ENCODE peak calls at places on chromosomes 2 and 18, in five cellular contexts. L is central memory CD4-positive, alpha-beta T cell; Q is HEK293T; T is GM23248; J is MG63. Z is an unnamed sample.

GRCh38 chr2:101108357-101108756 is 42.8 kb downstream of the TBC1D8 start:
- DNase-seq in L (no peak), Q (no peak), T (no peak), J (no peak), Z (no peak)

GRCh38 chr2:26460613-26461031 is 17.3 kb downstream of the OTOF start:
- DNase-seq in L (no peak), Q (no peak), T (no peak), J (no peak), Z (no peak)

GRCh38 chr2:75870133-75870532 is 159.4 kb upstream of the GCFC2 start:
- DNase-seq in L (no peak), Q (no peak), T (no peak), J (no peak), Z (no peak)

GRCh38 chr2:158894078-158894477 is 74.4 kb upstream of the TANC1 start:
- DNase-seq in L (no peak), Q (no peak), T (peak), J (no peak), Z (no peak)

GRCh38 chr2:2332381-2332780 is 1.3 kb upstream of the MYT1L start:
- DNase-seq in L (no peak), Q (no peak), T (no peak), J (no peak), Z (no peak)

GRCh38 chr2:9201185-9201891 is 5.3 kb upstream of the ASAP2 start:
- DNase-seq in L (no peak), Q (no peak), T (peak), J (no peak), Z (no peak)

GRCh38 chr2:88735853-88736252 is 44.4 kb downstream of the RPIA start:
- DNase-seq in L (no peak), Q (no peak), T (peak), J (no peak), Z (no peak)

GRCh38 chr2:203164311-203164935 is 74.4 kb upstream of the CYP20A1 start:
- DNase-seq in L (no peak), Q (no peak), T (peak), J (no peak), Z (no peak)

GRCh38 chr2:225637199-225637598 is 237.7 kb downstream of the NYAP2 start:
- DNase-seq in L (no peak), Q (no peak), T (peak), J (peak), Z (no peak)

GRCh38 chr2:195404650-195405049 is 252.4 kb upstream of the SLC39A10 start:
- DNase-seq in L (no peak), Q (no peak), T (no peak), J (no peak), Z (no peak)

GRCh38 chr18:12659904-12660605 is 2.1 kb upstream of the SPIRE1 start:
- DNase-seq in L (peak), Q (peak), T (peak), J (no peak), Z (no peak)

GRCh38 chr18:30132959-30133358 is 909.6 kb downstream of the DSC3 start:
- DNase-seq in L (no peak), Q (no peak), T (peak), J (no peak), Z (no peak)

GRCh38 chr2:231382116-231382515 is 13.4 kb upstream of the B3GNT7 start:
- DNase-seq in L (no peak), Q (no peak), T (no peak), J (no peak), Z (no peak)

GRCh38 chr2:64807417-64807816 is 153.7 kb upstream of the SERTAD2 start:
- DNase-seq in L (no peak), Q (no peak), T (peak), J (peak), Z (peak)

GRCh38 chr2:178449700-178450573 is 1.0 kb downstream of the PRKRA start:
- DNase-seq in L (peak), Q (no peak), T (peak), J (no peak), Z (no peak)

GRCh38 chr2:226325541-226325940 is 474.1 kb downstream of the IRS1 start:
- DNase-seq in L (no peak), Q (no peak), T (no peak), J (no peak), Z (no peak)

GRCh38 chr2:17252258-17252657 is 266.0 kb downstream of the RAD51AP2 start:
- DNase-seq in L (no peak), Q (no peak), T (no peak), J (no peak), Z (no peak)

GRCh38 chr2:120669121-120669952 is 66.3 kb upstream of the GLI2 start:
- DNase-seq in L (no peak), Q (peak), T (peak), J (no peak), Z (peak)

Z was measured in lung.